ENCODE peak calls at places on chromosomes 3 and 15, in nine cellular contexts. One of them, this sample, is unnamed.

GRCh38 chr15:92981333-92981732 is 81.2 kb downstream of the CHD2 start:
- DNase-seq in fibroblast of lung: no peak
- DNase-seq in stimulated activated CD4-positive, alpha-beta T cell treated with anti-CD3 and anti-CD28 coated beads, Interleukin-1b, Interleukin-23, amount 100 ng/mL, for 4 hours: no peak
- DNase-seq in stimulated activated CD8-positive, alpha-beta memory T cell treated with anti-CD3 and anti-CD28 coated beads, Interleukin-15, amount 100 ng/mL, for 4 hours: no peak
- DNase-seq in skeletal muscle cell: no peak
- DNase-seq in left ventricle myocardium inferior: no peak
- DNase-seq in GDM1: no peak
- DNase-seq in H7: no peak
- DNase-seq in HT1080: peak; percentile 97
- DNase-seq in this sample: peak; percentile 93

GRCh38 chr3:113677745-113678144 is 18.7 kb downstream of the USF3 start:
- DNase-seq in left ventricle myocardium inferior: no peak
- DNase-seq in fibroblast of lung: no peak
- DNase-seq in stimulated activated CD8-positive, alpha-beta memory T cell treated with anti-CD3 and anti-CD28 coated beads, Interleukin-15, amount 100 ng/mL, for 4 hours: no peak
- DNase-seq in GDM1: no peak
- DNase-seq in H7: peak; percentile 17
- DNase-seq in skeletal muscle cell: no peak
- DNase-seq in stimulated activated CD4-positive, alpha-beta T cell treated with anti-CD3 and anti-CD28 coated beads, Interleukin-1b, Interleukin-23, amount 100 ng/mL, for 4 hours: no peak
- DNase-seq in HT1080: no peak
- DNase-seq in this sample: no peak

GRCh38 chr3:194808709-194809108 is 123.0 kb downstream of the FAM43A start:
- DNase-seq in stimulated activated CD8-positive, alpha-beta memory T cell treated with anti-CD3 and anti-CD28 coated beads, Interleukin-15, amount 100 ng/mL, for 4 hours: no peak
- DNase-seq in stimulated activated CD4-positive, alpha-beta T cell treated with anti-CD3 and anti-CD28 coated beads, Interleukin-1b, Interleukin-23, amount 100 ng/mL, for 4 hours: no peak
- DNase-seq in HT1080: peak; percentile 82
- DNase-seq in H7: no peak
- DNase-seq in GDM1: no peak
- DNase-seq in fibroblast of lung: no peak
- DNase-seq in left ventricle myocardium inferior: no peak
- DNase-seq in skeletal muscle cell: peak; percentile 64
- DNase-seq in this sample: peak; percentile 89

GRCh38 chr15:33766329-33766728 is 202.0 kb upstream of the CHRM5 start:
- DNase-seq in stimulated activated CD4-positive, alpha-beta T cell treated with anti-CD3 and anti-CD28 coated beads, Interleukin-1b, Interleukin-23, amount 100 ng/mL, for 4 hours: no peak
- DNase-seq in left ventricle myocardium inferior: no peak
- DNase-seq in skeletal muscle cell: no peak
- DNase-seq in fibroblast of lung: no peak
- DNase-seq in H7: no peak
- DNase-seq in GDM1: no peak
- DNase-seq in stimulated activated CD8-positive, alpha-beta memory T cell treated with anti-CD3 and anti-CD28 coated beads, Interleukin-15, amount 100 ng/mL, for 4 hours: no peak
- DNase-seq in HT1080: no peak
- DNase-seq in this sample: no peak

GRCh38 chr15:91861223-91861622 is 7.7 kb downstream of the SLCO3A1 start:
- DNase-seq in H7: no peak
- DNase-seq in HT1080: no peak
- DNase-seq in fibroblast of lung: no peak
- DNase-seq in stimulated activated CD4-positive, alpha-beta T cell treated with anti-CD3 and anti-CD28 coated beads, Interleukin-1b, Interleukin-23, amount 100 ng/mL, for 4 hours: no peak
- DNase-seq in stimulated activated CD8-positive, alpha-beta memory T cell treated with anti-CD3 and anti-CD28 coated beads, Interleukin-15, amount 100 ng/mL, for 4 hours: no peak
- DNase-seq in skeletal muscle cell: no peak
- DNase-seq in left ventricle myocardium inferior: no peak
- DNase-seq in GDM1: peak; percentile 49
- DNase-seq in this sample: no peak

GRCh38 chr15:52227456-52227855 is 36.3 kb upstream of the GNB5 start:
- DNase-seq in GDM1: peak; percentile 77
- DNase-seq in fibroblast of lung: peak; percentile 87
- DNase-seq in left ventricle myocardium inferior: peak; percentile 43
- DNase-seq in skeletal muscle cell: peak; percentile 45
- DNase-seq in HT1080: peak; percentile 77
- DNase-seq in stimulated activated CD8-positive, alpha-beta memory T cell treated with anti-CD3 and anti-CD28 coated beads, Interleukin-15, amount 100 ng/mL, for 4 hours: peak; percentile 59
- DNase-seq in stimulated activated CD4-positive, alpha-beta T cell treated with anti-CD3 and anti-CD28 coated beads, Interleukin-1b, Interleukin-23, amount 100 ng/mL, for 4 hours: peak; percentile 47
- DNase-seq in H7: peak; percentile 76
- DNase-seq in this sample: peak; percentile 54

GRCh38 chr15:46312133-46312740 is 677.4 kb downstream of the SQOR start:
- DNase-seq in fibroblast of lung: peak; percentile 63
- DNase-seq in skeletal muscle cell: no peak
- DNase-seq in GDM1: peak; percentile 31
- DNase-seq in left ventricle myocardium inferior: peak; percentile 47
- DNase-seq in HT1080: peak; percentile 64
- DNase-seq in stimulated activated CD8-positive, alpha-beta memory T cell treated with anti-CD3 and anti-CD28 coated beads, Interleukin-15, amount 100 ng/mL, for 4 hours: peak; percentile 2
- DNase-seq in stimulated activated CD4-positive, alpha-beta T cell treated with anti-CD3 and anti-CD28 coated beads, Interleukin-1b, Interleukin-23, amount 100 ng/mL, for 4 hours: peak; percentile 31
- DNase-seq in H7: peak; percentile 21
- DNase-seq in this sample: no peak

GRCh38 chr3:31406901-31407300 is 125.8 kb upstream of the STT3B start:
- DNase-seq in left ventricle myocardium inferior: no peak
- DNase-seq in fibroblast of lung: no peak
- DNase-seq in HT1080: no peak
- DNase-seq in GDM1: no peak
- DNase-seq in stimulated activated CD8-positive, alpha-beta memory T cell treated with anti-CD3 and anti-CD28 coated beads, Interleukin-15, amount 100 ng/mL, for 4 hours: no peak
- DNase-seq in skeletal muscle cell: no peak
- DNase-seq in stimulated activated CD4-positive, alpha-beta T cell treated with anti-CD3 and anti-CD28 coated beads, Interleukin-1b, Interleukin-23, amount 100 ng/mL, for 4 hours: no peak
- DNase-seq in H7: no peak
- DNase-seq in this sample: no peak

GRCh38 chr3:196524527-196524926 is 9.4 kb upstream of the SMCO1 start:
- DNase-seq in left ventricle myocardium inferior: no peak
- DNase-seq in HT1080: peak; percentile 37
- DNase-seq in H7: peak; percentile 19
- DNase-seq in GDM1: peak; percentile 46
- DNase-seq in skeletal muscle cell: no peak
- DNase-seq in stimulated activated CD4-positive, alpha-beta T cell treated with anti-CD3 and anti-CD28 coated beads, Interleukin-1b, Interleukin-23, amount 100 ng/mL, for 4 hours: no peak
- DNase-seq in stimulated activated CD8-positive, alpha-beta memory T cell treated with anti-CD3 and anti-CD28 coated beads, Interleukin-15, amount 100 ng/mL, for 4 hours: no peak
- DNase-seq in fibroblast of lung: no peak
- DNase-seq in this sample: no peak

GRCh38 chr3:112397529-112397928 is 64.6 kb downstream of the CD200 start:
- DNase-seq in stimulated activated CD8-positive, alpha-beta memory T cell treated with anti-CD3 and anti-CD28 coated beads, Interleukin-15, amount 100 ng/mL, for 4 hours: no peak
- DNase-seq in stimulated activated CD4-positive, alpha-beta T cell treated with anti-CD3 and anti-CD28 coated beads, Interleukin-1b, Interleukin-23, amount 100 ng/mL, for 4 hours: no peak
- DNase-seq in HT1080: no peak
- DNase-seq in fibroblast of lung: no peak
- DNase-seq in GDM1: no peak
- DNase-seq in H7: no peak
- DNase-seq in left ventricle myocardium inferior: no peak
- DNase-seq in skeletal muscle cell: no peak
- DNase-seq in this sample: no peak

GRCh38 chr3:193861036-193861435 is 268.0 kb downstream of the OPA1 start:
- DNase-seq in H7: no peak
- DNase-seq in stimulated activated CD8-positive, alpha-beta memory T cell treated with anti-CD3 and anti-CD28 coated beads, Interleukin-15, amount 100 ng/mL, for 4 hours: no peak
- DNase-seq in GDM1: no peak
- DNase-seq in fibroblast of lung: no peak
- DNase-seq in HT1080: no peak
- DNase-seq in stimulated activated CD4-positive, alpha-beta T cell treated with anti-CD3 and anti-CD28 coated beads, Interleukin-1b, Interleukin-23, amount 100 ng/mL, for 4 hours: no peak
- DNase-seq in skeletal muscle cell: no peak
- DNase-seq in left ventricle myocardium inferior: no peak
- DNase-seq in this sample: no peak

GRCh38 chr15:60795471-60795870 is 316.5 kb upstream of the ICE2 start:
- DNase-seq in left ventricle myocardium inferior: no peak
- DNase-seq in skeletal muscle cell: no peak
- DNase-seq in GDM1: no peak
- DNase-seq in stimulated activated CD8-positive, alpha-beta memory T cell treated with anti-CD3 and anti-CD28 coated beads, Interleukin-15, amount 100 ng/mL, for 4 hours: no peak
- DNase-seq in H7: no peak
- DNase-seq in stimulated activated CD4-positive, alpha-beta T cell treated with anti-CD3 and anti-CD28 coated beads, Interleukin-1b, Interleukin-23, amount 100 ng/mL, for 4 hours: no peak
- DNase-seq in HT1080: no peak
- DNase-seq in fibroblast of lung: no peak
- DNase-seq in this sample: no peak